ENCODE peak calls at places on chromosomes 7 and 10, in seven cellular contexts. One of them, this sample, is unnamed.

GRCh38 chr7:1646957-1647891 is 22.9 kb upstream of the ELFN1 start:
- DNase-seq in Right ventricle myocardium superior: peak
- DNase-seq in uterus: peak
- DNase-seq in nephron progenitor cell: peak
- DNase-seq in activated naive CD4-positive, alpha-beta T cell treated with anti-CD3 and anti-CD28 coated beads, Interleukin-2, amount 50 U/mL, for 72 hours: no peak
- DNase-seq in kidney tubule cell: no peak
- DNase-seq in GM20000: no peak
- DNase-seq in this sample: peak

GRCh38 chr10:1454428-1454827 is 282.9 kb downstream of the ADARB2 start:
- DNase-seq in uterus: no peak
- DNase-seq in kidney tubule cell: no peak
- DNase-seq in nephron progenitor cell: no peak
- DNase-seq in Right ventricle myocardium superior: no peak
- DNase-seq in GM20000: peak
- DNase-seq in activated naive CD4-positive, alpha-beta T cell treated with anti-CD3 and anti-CD28 coated beads, Interleukin-2, amount 50 U/mL, for 72 hours: no peak
- DNase-seq in this sample: no peak

GRCh38 chr10:28302012-28302667 is 724 bp downstream of the MPP7 start:
- DNase-seq in nephron progenitor cell: peak
- DNase-seq in Right ventricle myocardium superior: peak
- DNase-seq in GM20000: no peak
- DNase-seq in kidney tubule cell: peak
- DNase-seq in activated naive CD4-positive, alpha-beta T cell treated with anti-CD3 and anti-CD28 coated beads, Interleukin-2, amount 50 U/mL, for 72 hours: no peak
- DNase-seq in uterus: no peak
- DNase-seq in this sample: no peak

GRCh38 chr10:137606-138005 is 2.4 kb downstream of the ZMYND11 start:
- DNase-seq in nephron progenitor cell: no peak
- DNase-seq in activated naive CD4-positive, alpha-beta T cell treated with anti-CD3 and anti-CD28 coated beads, Interleukin-2, amount 50 U/mL, for 72 hours: no peak
- DNase-seq in Right ventricle myocardium superior: no peak
- DNase-seq in kidney tubule cell: peak
- DNase-seq in GM20000: no peak
- DNase-seq in uterus: no peak
- DNase-seq in this sample: no peak

GRCh38 chr10:35986756-35987467 is 344.8 kb upstream of the FZD8 start:
- DNase-seq in GM20000: no peak
- DNase-seq in uterus: no peak
- DNase-seq in nephron progenitor cell: no peak
- DNase-seq in kidney tubule cell: no peak
- DNase-seq in Right ventricle myocardium superior: no peak
- DNase-seq in activated naive CD4-positive, alpha-beta T cell treated with anti-CD3 and anti-CD28 coated beads, Interleukin-2, amount 50 U/mL, for 72 hours: no peak
- DNase-seq in this sample: no peak

GRCh38 chr7:99476107-99476506 is 3.4 kb downstream of the ZNF789 start:
- DNase-seq in uterus: no peak
- DNase-seq in Right ventricle myocardium superior: no peak
- DNase-seq in activated naive CD4-positive, alpha-beta T cell treated with anti-CD3 and anti-CD28 coated beads, Interleukin-2, amount 50 U/mL, for 72 hours: no peak
- DNase-seq in nephron progenitor cell: no peak
- DNase-seq in kidney tubule cell: no peak
- DNase-seq in GM20000: no peak
- DNase-seq in this sample: no peak

GRCh38 chr7:107622937-107623336 is 37.7 kb upstream of the SLC26A4 start:
- DNase-seq in kidney tubule cell: no peak
- DNase-seq in nephron progenitor cell: no peak
- DNase-seq in Right ventricle myocardium superior: no peak
- DNase-seq in activated naive CD4-positive, alpha-beta T cell treated with anti-CD3 and anti-CD28 coated beads, Interleukin-2, amount 50 U/mL, for 72 hours: no peak
- DNase-seq in uterus: no peak
- DNase-seq in GM20000: no peak
- DNase-seq in this sample: no peak

GRCh38 chr10:21638681-21639080 is 104.6 kb downstream of the MLLT10 start:
- DNase-seq in kidney tubule cell: no peak
- DNase-seq in Right ventricle myocardium superior: no peak
- DNase-seq in uterus: no peak
- DNase-seq in activated naive CD4-positive, alpha-beta T cell treated with anti-CD3 and anti-CD28 coated beads, Interleukin-2, amount 50 U/mL, for 72 hours: no peak
- DNase-seq in GM20000: no peak
- DNase-seq in nephron progenitor cell: no peak
- DNase-seq in this sample: no peak

GRCh38 chr10:113326160-113327111 is 226.4 kb upstream of the HABP2 start:
- DNase-seq in nephron progenitor cell: no peak
- DNase-seq in activated naive CD4-positive, alpha-beta T cell treated with anti-CD3 and anti-CD28 coated beads, Interleukin-2, amount 50 U/mL, for 72 hours: no peak
- DNase-seq in GM20000: peak
- DNase-seq in uterus: peak
- DNase-seq in kidney tubule cell: peak
- DNase-seq in Right ventricle myocardium superior: peak
- DNase-seq in this sample: peak

GRCh38 chr7:1937252-1937605 is 267.2 kb downstream of the ELFN1 start:
- DNase-seq in GM20000: no peak
- DNase-seq in activated naive CD4-positive, alpha-beta T cell treated with anti-CD3 and anti-CD28 coated beads, Interleukin-2, amount 50 U/mL, for 72 hours: no peak
- DNase-seq in uterus: no peak
- DNase-seq in nephron progenitor cell: no peak
- DNase-seq in Right ventricle myocardium superior: peak
- DNase-seq in kidney tubule cell: no peak
- DNase-seq in this sample: no peak

GRCh38 chr7:133484135-133484534 is 231.3 kb downstream of the EXOC4 start:
- DNase-seq in activated naive CD4-positive, alpha-beta T cell treated with anti-CD3 and anti-CD28 coated beads, Interleukin-2, amount 50 U/mL, for 72 hours: no peak
- DNase-seq in nephron progenitor cell: no peak
- DNase-seq in Right ventricle myocardium superior: no peak
- DNase-seq in kidney tubule cell: peak
- DNase-seq in GM20000: no peak
- DNase-seq in uterus: no peak
- DNase-seq in this sample: no peak

GRCh38 chr7:897771-898376 is 21.5 kb downstream of the GET4 start:
- DNase-seq in uterus: no peak
- DNase-seq in activated naive CD4-positive, alpha-beta T cell treated with anti-CD3 and anti-CD28 coated beads, Interleukin-2, amount 50 U/mL, for 72 hours: no peak
- DNase-seq in Right ventricle myocardium superior: no peak
- DNase-seq in kidney tubule cell: peak
- DNase-seq in nephron progenitor cell: no peak
- DNase-seq in GM20000: no peak
- DNase-seq in this sample: peak

GRCh38 chr7:44196450-44196872 is 4.3 kb upstream of the YKT6 start:
- DNase-seq in Right ventricle myocardium superior: no peak
- DNase-seq in nephron progenitor cell: peak
- DNase-seq in uterus: no peak
- DNase-seq in activated naive CD4-positive, alpha-beta T cell treated with anti-CD3 and anti-CD28 coated beads, Interleukin-2, amount 50 U/mL, for 72 hours: no peak
- DNase-seq in kidney tubule cell: peak
- DNase-seq in GM20000: peak
- DNase-seq in this sample: no peak

GRCh38 chr7:6163402-6163801 is 109.0 kb downstream of the CYTH3 start:
- DNase-seq in nephron progenitor cell: no peak
- DNase-seq in activated naive CD4-positive, alpha-beta T cell treated with anti-CD3 and anti-CD28 coated beads, Interleukin-2, amount 50 U/mL, for 72 hours: no peak
- DNase-seq in GM20000: no peak
- DNase-seq in Right ventricle myocardium superior: no peak
- DNase-seq in uterus: no peak
- DNase-seq in kidney tubule cell: no peak
- DNase-seq in this sample: no peak

GRCh38 chr7:34104120-34104519 is 198.8 kb downstream of the BMPER start:
- DNase-seq in GM20000: no peak
- DNase-seq in uterus: no peak
- DNase-seq in activated naive CD4-positive, alpha-beta T cell treated with anti-CD3 and anti-CD28 coated beads, Interleukin-2, amount 50 U/mL, for 72 hours: no peak
- DNase-seq in kidney tubule cell: no peak
- DNase-seq in Right ventricle myocardium superior: no peak
- DNase-seq in nephron progenitor cell: no peak
- DNase-seq in this sample: no peak

GRCh38 chr10:86827639-86828038 is 71.2 kb downstream of the BMPR1A start:
- DNase-seq in nephron progenitor cell: no peak
- DNase-seq in activated naive CD4-positive, alpha-beta T cell treated with anti-CD3 and anti-CD28 coated beads, Interleukin-2, amount 50 U/mL, for 72 hours: no peak
- DNase-seq in kidney tubule cell: no peak
- DNase-seq in Right ventricle myocardium superior: no peak
- DNase-seq in uterus: no peak
- DNase-seq in GM20000: no peak
- DNase-seq in this sample: no peak

GRCh38 chr7:141820067-141820466 is 21.2 kb downstream of the PRSS37 start:
- DNase-seq in Right ventricle myocardium superior: no peak
- DNase-seq in GM20000: no peak
- DNase-seq in nephron progenitor cell: no peak
- DNase-seq in activated naive CD4-positive, alpha-beta T cell treated with anti-CD3 and anti-CD28 coated beads, Interleukin-2, amount 50 U/mL, for 72 hours: no peak
- DNase-seq in uterus: no peak
- DNase-seq in kidney tubule cell: no peak
- DNase-seq in this sample: no peak

GRCh38 chr10:116364808-116365207 is 40.6 kb downstream of the CCDC172 start:
- DNase-seq in nephron progenitor cell: no peak
- DNase-seq in uterus: no peak
- DNase-seq in kidney tubule cell: no peak
- DNase-seq in Right ventricle myocardium superior: no peak
- DNase-seq in activated naive CD4-positive, alpha-beta T cell treated with anti-CD3 and anti-CD28 coated beads, Interleukin-2, amount 50 U/mL, for 72 hours: no peak
- DNase-seq in GM20000: no peak
- DNase-seq in this sample: no peak

GRCh38 chr7:12436126-12436525 is 32.5 kb upstream of the VWDE start:
- DNase-seq in uterus: no peak
- DNase-seq in GM20000: no peak
- DNase-seq in nephron progenitor cell: no peak
- DNase-seq in kidney tubule cell: no peak
- DNase-seq in Right ventricle myocardium superior: no peak
- DNase-seq in activated naive CD4-positive, alpha-beta T cell treated with anti-CD3 and anti-CD28 coated beads, Interleukin-2, amount 50 U/mL, for 72 hours: no peak
- DNase-seq in this sample: no peak

GRCh38 chr10:124073642-124074377 is 19.6 kb downstream of the CHST15 start:
- DNase-seq in Right ventricle myocardium superior: no peak
- DNase-seq in nephron progenitor cell: no peak
- DNase-seq in kidney tubule cell: no peak
- DNase-seq in activated naive CD4-positive, alpha-beta T cell treated with anti-CD3 and anti-CD28 coated beads, Interleukin-2, amount 50 U/mL, for 72 hours: no peak
- DNase-seq in GM20000: no peak
- DNase-seq in uterus: no peak
- DNase-seq in this sample: no peak

GRCh38 chr7:55133630-55134392 is 115.0 kb downstream of the EGFR start:
- DNase-seq in nephron progenitor cell: no peak
- DNase-seq in activated naive CD4-positive, alpha-beta T cell treated with anti-CD3 and anti-CD28 coated beads, Interleukin-2, amount 50 U/mL, for 72 hours: no peak
- DNase-seq in uterus: no peak
- DNase-seq in GM20000: no peak
- DNase-seq in kidney tubule cell: peak
- DNase-seq in Right ventricle myocardium superior: peak
- DNase-seq in this sample: peak

GRCh38 chr7:50660040-50660829 is 95.0 kb upstream of the DDC start:
- DNase-seq in activated naive CD4-positive, alpha-beta T cell treated with anti-CD3 and anti-CD28 coated beads, Interleukin-2, amount 50 U/mL, for 72 hours: no peak
- DNase-seq in GM20000: no peak
- DNase-seq in Right ventricle myocardium superior: peak
- DNase-seq in uterus: no peak
- DNase-seq in nephron progenitor cell: no peak
- DNase-seq in kidney tubule cell: no peak
- DNase-seq in this sample: no peak

GRCh38 chr7:29807179-29807841 is 1.0 kb downstream of the WIPF3 start:
- DNase-seq in uterus: no peak
- DNase-seq in activated naive CD4-positive, alpha-beta T cell treated with anti-CD3 and anti-CD28 coated beads, Interleukin-2, amount 50 U/mL, for 72 hours: no peak
- DNase-seq in Right ventricle myocardium superior: peak
- DNase-seq in kidney tubule cell: peak
- DNase-seq in nephron progenitor cell: peak
- DNase-seq in GM20000: no peak
- DNase-seq in this sample: peak

GRCh38 chr7:75637854-75638606 is 100.7 kb downstream of the HIP1 start:
- DNase-seq in nephron progenitor cell: no peak
- DNase-seq in kidney tubule cell: no peak
- DNase-seq in Right ventricle myocardium superior: no peak
- DNase-seq in uterus: no peak
- DNase-seq in activated naive CD4-positive, alpha-beta T cell treated with anti-CD3 and anti-CD28 coated beads, Interleukin-2, amount 50 U/mL, for 72 hours: no peak
- DNase-seq in GM20000: no peak
- DNase-seq in this sample: no peak

GRCh38 chr10:132987671-132988571 is 45.6 kb upstream of the CFAP46 start:
- DNase-seq in uterus: no peak
- DNase-seq in kidney tubule cell: no peak
- DNase-seq in GM20000: no peak
- DNase-seq in activated naive CD4-positive, alpha-beta T cell treated with anti-CD3 and anti-CD28 coated beads, Interleukin-2, amount 50 U/mL, for 72 hours: no peak
- DNase-seq in nephron progenitor cell: no peak
- DNase-seq in Right ventricle myocardium superior: no peak
- DNase-seq in this sample: peak

GRCh38 chr7:54839538-54840213 is 80.7 kb upstream of the SEC61G start:
- DNase-seq in activated naive CD4-positive, alpha-beta T cell treated with anti-CD3 and anti-CD28 coated beads, Interleukin-2, amount 50 U/mL, for 72 hours: no peak
- DNase-seq in uterus: peak
- DNase-seq in kidney tubule cell: peak
- DNase-seq in Right ventricle myocardium superior: peak
- DNase-seq in GM20000: peak
- DNase-seq in nephron progenitor cell: peak
- DNase-seq in this sample: peak

GRCh38 chr7:47937065-47937687 is 11.1 kb downstream of the PKD1L1 start:
- DNase-seq in Right ventricle myocardium superior: no peak
- DNase-seq in kidney tubule cell: peak
- DNase-seq in nephron progenitor cell: peak
- DNase-seq in uterus: no peak
- DNase-seq in activated naive CD4-positive, alpha-beta T cell treated with anti-CD3 and anti-CD28 coated beads, Interleukin-2, amount 50 U/mL, for 72 hours: no peak
- DNase-seq in GM20000: peak
- DNase-seq in this sample: no peak

GRCh38 chr7:149859369-149859768 is 14.4 kb upstream of the ATP6V0E2 start:
- DNase-seq in nephron progenitor cell: no peak
- DNase-seq in Right ventricle myocardium superior: no peak
- DNase-seq in GM20000: no peak
- DNase-seq in activated naive CD4-positive, alpha-beta T cell treated with anti-CD3 and anti-CD28 coated beads, Interleukin-2, amount 50 U/mL, for 72 hours: no peak
- DNase-seq in uterus: no peak
- DNase-seq in kidney tubule cell: peak
- DNase-seq in this sample: no peak

GRCh38 chr7:157474685-157475084 is 137.9 kb downstream of the DNAJB6 start:
- DNase-seq in activated naive CD4-positive, alpha-beta T cell treated with anti-CD3 and anti-CD28 coated beads, Interleukin-2, amount 50 U/mL, for 72 hours: peak
- DNase-seq in kidney tubule cell: no peak
- DNase-seq in GM20000: no peak
- DNase-seq in Right ventricle myocardium superior: peak
- DNase-seq in nephron progenitor cell: peak
- DNase-seq in uterus: peak
- DNase-seq in this sample: no peak